ENCODE peak calls at places on chromosomes 1 and 21, in seven cellular contexts. One of them, this sample, is unnamed.

GRCh38 chr1:6624712-6625578 is at the start of gene THAP3:
- DNase-seq in HFF-Myc: peak
- DNase-seq in testis: peak
- DNase-seq in thoracic aorta: peak
- DNase-seq in neural crest cell: peak
- DNase-seq in RWPE1: peak
- DNase-seq in CD8-positive, alpha-beta T cell: peak
- DNase-seq in this sample: peak

GRCh38 chr1:154870734-154871133 is 653 bp upstream of the KCNN3 start:
- DNase-seq in testis: no peak
- DNase-seq in CD8-positive, alpha-beta T cell: no peak
- DNase-seq in thoracic aorta: no peak
- DNase-seq in HFF-Myc: no peak
- DNase-seq in RWPE1: no peak
- DNase-seq in neural crest cell: no peak
- DNase-seq in this sample: no peak

GRCh38 chr1:177368255-177368654 is 197.5 kb downstream of the BRINP2 start:
- DNase-seq in neural crest cell: no peak
- DNase-seq in RWPE1: no peak
- DNase-seq in testis: no peak
- DNase-seq in thoracic aorta: no peak
- DNase-seq in CD8-positive, alpha-beta T cell: no peak
- DNase-seq in HFF-Myc: peak
- DNase-seq in this sample: no peak

GRCh38 chr1:160325252-160325651 is 17.8 kb downstream of the COPA start:
- DNase-seq in testis: no peak
- DNase-seq in neural crest cell: no peak
- DNase-seq in HFF-Myc: no peak
- DNase-seq in CD8-positive, alpha-beta T cell: no peak
- DNase-seq in RWPE1: no peak
- DNase-seq in thoracic aorta: no peak
- DNase-seq in this sample: no peak

GRCh38 chr1:39799770-39800470 is 11.3 kb upstream of the BMP8B start:
- DNase-seq in thoracic aorta: no peak
- DNase-seq in neural crest cell: peak
- DNase-seq in CD8-positive, alpha-beta T cell: peak
- DNase-seq in HFF-Myc: no peak
- DNase-seq in RWPE1: peak
- DNase-seq in testis: peak
- DNase-seq in this sample: peak

GRCh38 chr1:193183019-193183643 is 3.3 kb downstream of the B3GALT2 start:
- DNase-seq in neural crest cell: peak
- DNase-seq in CD8-positive, alpha-beta T cell: no peak
- DNase-seq in RWPE1: peak
- DNase-seq in HFF-Myc: peak
- DNase-seq in thoracic aorta: no peak
- DNase-seq in testis: no peak
- DNase-seq in this sample: no peak

GRCh38 chr1:29719253-29719652 is 482.9 kb downstream of the PTPRU start:
- DNase-seq in HFF-Myc: no peak
- DNase-seq in RWPE1: no peak
- DNase-seq in thoracic aorta: no peak
- DNase-seq in testis: no peak
- DNase-seq in neural crest cell: no peak
- DNase-seq in CD8-positive, alpha-beta T cell: no peak
- DNase-seq in this sample: no peak

GRCh38 chr21:31710586-31710985 is 21.3 kb downstream of the SCAF4 start:
- DNase-seq in neural crest cell: no peak
- DNase-seq in CD8-positive, alpha-beta T cell: no peak
- DNase-seq in thoracic aorta: no peak
- DNase-seq in HFF-Myc: no peak
- DNase-seq in testis: no peak
- DNase-seq in RWPE1: no peak
- DNase-seq in this sample: no peak

GRCh38 chr1:212558665-212559480 is 49.7 kb upstream of the ATF3 start:
- DNase-seq in neural crest cell: peak
- DNase-seq in testis: peak
- DNase-seq in CD8-positive, alpha-beta T cell: peak
- DNase-seq in RWPE1: peak
- DNase-seq in thoracic aorta: peak
- DNase-seq in HFF-Myc: peak
- DNase-seq in this sample: peak
- TF ChIP-seq CTCF in neural crest cell: peak
- TF ChIP-seq CTCF in testis: peak
- TF ChIP-seq CTCF in CD8-positive, alpha-beta T cell: no peak
- TF ChIP-seq CTCF in RWPE1: no peak
- TF ChIP-seq CTCF in thoracic aorta: no peak
- TF ChIP-seq CTCF in HFF-Myc: no peak
- TF ChIP-seq CTCF in this sample: no peak

GRCh38 chr1:42178249-42178648 is 13.7 kb upstream of the GUCA2A start:
- DNase-seq in neural crest cell: no peak
- DNase-seq in HFF-Myc: no peak
- DNase-seq in thoracic aorta: no peak
- DNase-seq in CD8-positive, alpha-beta T cell: no peak
- DNase-seq in RWPE1: no peak
- DNase-seq in testis: peak
- DNase-seq in this sample: no peak

GRCh38 chr1:42176902-42177519 is 12.5 kb upstream of the GUCA2A start:
- DNase-seq in thoracic aorta: no peak
- DNase-seq in HFF-Myc: no peak
- DNase-seq in CD8-positive, alpha-beta T cell: peak
- DNase-seq in testis: peak
- DNase-seq in neural crest cell: no peak
- DNase-seq in RWPE1: peak
- DNase-seq in this sample: no peak

GRCh38 chr1:42179900-42180329 is 15.4 kb upstream of the GUCA2A start:
- DNase-seq in RWPE1: no peak
- DNase-seq in testis: no peak
- DNase-seq in CD8-positive, alpha-beta T cell: no peak
- DNase-seq in HFF-Myc: no peak
- DNase-seq in thoracic aorta: no peak
- DNase-seq in neural crest cell: no peak
- DNase-seq in this sample: no peak

GRCh38 chr1:42177551-42177981 is 13.0 kb upstream of the GUCA2A start:
- DNase-seq in HFF-Myc: peak
- DNase-seq in RWPE1: no peak
- DNase-seq in thoracic aorta: no peak
- DNase-seq in neural crest cell: no peak
- DNase-seq in testis: no peak
- DNase-seq in CD8-positive, alpha-beta T cell: no peak
- DNase-seq in this sample: no peak

GRCh38 chr1:42179275-42179674 is 14.7 kb upstream of the GUCA2A start:
- DNase-seq in neural crest cell: no peak
- DNase-seq in thoracic aorta: no peak
- DNase-seq in RWPE1: no peak
- DNase-seq in testis: peak
- DNase-seq in CD8-positive, alpha-beta T cell: no peak
- DNase-seq in HFF-Myc: no peak
- DNase-seq in this sample: no peak
- TF ChIP-seq CTCF in neural crest cell: no peak
- TF ChIP-seq CTCF in thoracic aorta: no peak
- TF ChIP-seq CTCF in RWPE1: no peak
- TF ChIP-seq CTCF in testis: no peak
- TF ChIP-seq CTCF in CD8-positive, alpha-beta T cell: no peak
- TF ChIP-seq CTCF in HFF-Myc: no peak
- TF ChIP-seq CTCF in this sample: no peak

DNA sequence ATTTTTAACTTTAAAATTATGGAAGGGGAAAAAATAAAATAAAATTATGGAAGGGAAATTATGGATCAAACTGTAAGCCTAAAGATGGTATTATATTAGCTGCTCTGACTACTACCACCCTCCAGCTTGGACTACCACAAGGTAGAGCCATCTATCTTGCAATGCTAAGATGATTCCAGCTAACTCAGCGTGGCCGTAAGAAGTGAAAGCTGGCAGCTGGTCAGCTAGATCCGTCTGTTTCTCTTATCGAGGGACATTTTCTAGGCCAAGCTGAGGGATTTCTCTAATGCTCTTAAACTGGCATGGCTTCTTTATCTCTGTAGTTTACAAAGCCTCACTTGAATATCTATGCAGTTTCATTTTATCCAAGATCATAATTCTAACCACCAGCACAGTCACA is 31.5 kb downstream of the LYST start:
- DNase-seq in neural crest cell: no peak
- DNase-seq in thoracic aorta: no peak
- DNase-seq in RWPE1: no peak
- DNase-seq in testis: peak
- DNase-seq in CD8-positive, alpha-beta T cell: no peak
- DNase-seq in HFF-Myc: no peak
- DNase-seq in this sample: no peak
- TF ChIP-seq CTCF in neural crest cell: no peak
- TF ChIP-seq CTCF in thoracic aorta: no peak
- TF ChIP-seq CTCF in RWPE1: no peak
- TF ChIP-seq CTCF in testis: no peak
- TF ChIP-seq CTCF in CD8-positive, alpha-beta T cell: no peak
- TF ChIP-seq CTCF in HFF-Myc: no peak
- TF ChIP-seq CTCF in this sample: no peak

DNA sequence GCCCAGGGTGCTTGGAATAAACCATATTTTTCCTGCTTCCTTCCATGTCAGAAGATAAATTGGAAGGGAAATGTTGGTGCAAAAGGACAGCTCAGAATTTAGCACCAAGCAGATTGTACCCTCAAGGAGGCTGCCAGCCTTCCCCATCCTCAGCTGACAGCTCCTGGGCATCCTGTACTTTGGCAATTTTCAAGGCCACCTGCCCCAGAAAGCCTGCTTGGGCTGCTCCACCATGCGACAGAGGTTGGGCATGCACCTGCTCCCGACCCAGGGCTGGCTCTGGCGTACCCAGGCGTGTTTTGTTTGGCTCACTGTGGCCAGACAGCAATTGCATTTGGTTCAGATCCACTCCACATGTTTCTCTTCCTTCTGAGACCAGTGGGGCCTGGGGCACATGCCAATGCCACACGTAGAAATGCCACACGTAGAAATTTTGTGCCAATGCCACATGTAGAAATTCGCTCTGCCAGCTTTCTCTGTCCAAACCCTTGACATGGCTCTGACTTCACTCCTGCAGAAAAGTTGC is 547.8 kb downstream of the NPHP4 start:
- DNase-seq in CD8-positive, alpha-beta T cell: no peak
- DNase-seq in RWPE1: no peak
- DNase-seq in thoracic aorta: no peak
- DNase-seq in neural crest cell: no peak
- DNase-seq in testis: no peak
- DNase-seq in HFF-Myc: no peak
- DNase-seq in this sample: no peak
- TF ChIP-seq CTCF in CD8-positive, alpha-beta T cell: no peak
- TF ChIP-seq CTCF in RWPE1: no peak
- TF ChIP-seq CTCF in thoracic aorta: no peak
- TF ChIP-seq CTCF in neural crest cell: no peak
- TF ChIP-seq CTCF in testis: no peak
- TF ChIP-seq CTCF in HFF-Myc: no peak
- TF ChIP-seq CTCF in this sample: no peak

This sample was measured in natural killer cell.